ENCODE peak calls at places on chromosome 5, in ten cellular contexts. Z is stimulated activated CD4-positive, alpha-beta T cell treated with anti-CD3 and anti-CD28 coated beads, Interleukin-15, amount 100 ng/mL, for 1 hour; M is NCI-H1417; E is GM04504; G is brain microvascular endothelial cell; B is A172; C is NCI-H1694; Q is A549; U is foreskin fibroblast; S is stimulated activated CD8-positive, alpha-beta memory T cell treated with anti-CD3 and anti-CD28 coated beads, Interleukin-15, amount 100 ng/mL, for 4 hours. D is an unnamed sample.
A peak's percentile ranks its signal among the peaks of the same experiment; 100 is the strongest.

GRCh38 chr5:76294573-76294972 is 108.5 kb upstream of the IQGAP2 start:
- DNase-seq in C (no peak), Z (no peak), E (no peak), Q (no peak), B (no peak), U (no peak), G (peak; percentile 29), S (no peak), M (no peak), D (no peak)

GRCh38 chr5:67380431-67380830 is 183.8 kb upstream of the CD180 start:
- DNase-seq in E (no peak), S (no peak), M (no peak), Z (no peak), U (no peak), B (no peak), Q (no peak), C (no peak), G (no peak), D (no peak)

GRCh38 chr5:150515446-150515845 is 7.5 kb downstream of the NDST1 start:
- DNase-seq in M (no peak), G (peak; percentile 59), S (no peak), Q (no peak), C (no peak), U (peak; percentile 74), E (peak; percentile 68), B (peak; percentile 83), Z (no peak), D (no peak)

GRCh38 chr5:140549237-140550144 is 2.0 kb downstream of the EIF4EBP3 start:
- DNase-seq in Z (no peak), M (no peak), Q (no peak), E (no peak), G (peak; percentile 11), B (peak; percentile 21), S (no peak), C (no peak), U (peak; percentile 34), D (no peak)

GRCh38 chr5:137497396-137498290 is 1.5 kb downstream of the SPOCK1 start:
- DNase-seq in B (no peak), E (no peak), C (no peak), Q (no peak), M (peak; percentile 17), U (no peak), Z (no peak), S (no peak), G (no peak), D (no peak)

GRCh38 chr5:72498284-72498683 is 8.9 kb downstream of the ZNF366 start:
- DNase-seq in G (peak; percentile 45), E (no peak), Q (no peak), C (no peak), M (no peak), Z (no peak), B (no peak), S (no peak), U (no peak), D (no peak)

GRCh38 chr5:44388504-44389409 is 463 bp downstream of the FGF10 start:
- DNase-seq in B (peak; percentile 7), E (no peak), U (no peak), M (no peak), Q (no peak), Z (no peak), S (no peak), C (no peak), G (no peak), D (no peak)

GRCh38 chr5:73031839-73032238 is 76.0 kb downstream of the FCHO2 start:
- DNase-seq in Z (no peak), C (peak; percentile 11), U (peak; percentile 89), M (peak; percentile 67), G (peak; percentile 91), B (peak; percentile 8), S (no peak), Q (no peak), E (peak; percentile 60), D (peak; percentile 2)

D was measured in putamen.